ENCODE peak calls at places on chromosomes 12 and 14, in four cellular contexts. N, M, T and X are unnamed samples.

GRCh38 chr14:97703006-97703760 is 906.0 kb downstream of the VRK1 start:
- DNase-seq in N (peak; percentile 18), M (no peak), T (no peak), X (no peak)

GRCh38 chr12:62716866-62717477 is 218.0 kb downstream of the PPM1H start:
- DNase-seq in N (peak; percentile 67), M (peak; percentile 43), T (no peak), X (no peak)

GRCh38 chr14:90831821-90832220 is 15.6 kb upstream of the TTC7B start:
- DNase-seq in N (no peak), M (no peak), T (no peak), X (no peak)

GRCh38 chr12:6871052-6871957 is 1.8 kb downstream of the SPSB2 start:
- DNase-seq in N (peak; percentile 69), M (peak; percentile 76), T (no peak), X (no peak)

GRCh38 chr12:47007048-47007447 is 72.4 kb upstream of the PCED1B start:
- DNase-seq in N (no peak), M (no peak), T (no peak), X (no peak)

GRCh38 chr12:131366261-131366871 is 344.5 kb upstream of the SFSWAP start:
- DNase-seq in N (no peak), M (no peak), T (no peak), X (no peak)

GRCh38 chr12:124318336-124319020 is 23.6 kb downstream of the RFLNA start:
- DNase-seq in N (no peak), M (no peak), T (no peak), X (no peak)

GRCh38 chr12:46839232-46839631 is 13.4 kb upstream of the SLC38A4 start:
- DNase-seq in N (no peak), M (no peak), T (no peak), X (no peak)

GRCh38 chr12:19957578-19957977 is 410.8 kb upstream of the PDE3A start:
- DNase-seq in N (no peak), M (no peak), T (no peak), X (no peak)

GRCh38 chr14:22386924-22387775 is 201.9 kb downstream of the DAD1 start:
- DNase-seq in N (peak; percentile 88), M (peak; percentile 82), T (peak; percentile 39), X (peak; percentile 52)

GRCh38 chr14:28243600-28243999 is 523.0 kb upstream of the FOXG1 start:
- DNase-seq in N (peak; percentile 39), M (no peak), T (peak; percentile 14), X (no peak)

GRCh38 chr12:86256169-86256568 is at the start of gene MGAT4C:
- DNase-seq in N (no peak), M (no peak), T (no peak), X (no peak)

GRCh38 chr12:95224202-95225170 is 6.9 kb downstream of the VEZT start:
- DNase-seq in N (peak; percentile 79), M (no peak), T (peak; percentile 84), X (no peak)

GRCh38 chr12:125050868-125051267 is 14.4 kb upstream of the AACS start:
- DNase-seq in N (no peak), M (no peak), T (no peak), X (no peak)

GRCh38 chr14:92646952-92647461 is 101.4 kb downstream of the LGMN start:
- DNase-seq in N (peak; percentile 88), M (no peak), T (peak; percentile 91), X (no peak)

GRCh38 chr14:23647619-23648018 is 11.5 kb downstream of the DHRS2 start:
- DNase-seq in N (no peak), M (no peak), T (no peak), X (no peak)

GRCh38 chr12:117294206-117294605 is 67.2 kb downstream of the NOS1 start:
- DNase-seq in N (no peak), M (no peak), T (no peak), X (no peak)

GRCh38 chr14:77376380-77376770 is 519 bp downstream of the TMED8 start:
- DNase-seq in N (peak; percentile 27), M (peak; percentile 29), T (no peak), X (peak; percentile 24)

GRCh38 chr12:9773216-9773877 is 12.6 kb upstream of the CD69 start:
- DNase-seq in N (no peak), M (no peak), T (no peak), X (no peak)

GRCh38 chr14:68397371-68397779 is 395.5 kb downstream of the ZFP36L1 start:
- DNase-seq in N (no peak), M (no peak), T (no peak), X (no peak)

GRCh38 chr12:93299262-93299846 is 78.4 kb upstream of the NUDT4 start:
- DNase-seq in N (no peak), M (no peak), T (no peak), X (no peak)

GRCh38 chr14:62694075-62694474 is 351.2 kb downstream of the KCNH5 start:
- DNase-seq in N (no peak), M (no peak), T (peak; percentile 99), X (no peak)

GRCh38 chr12:24551368-24551767 is 397.5 kb downstream of the BCAT1 start:
- DNase-seq in N (no peak), M (no peak), T (no peak), X (no peak)

GRCh38 chr14:58078068-58078467 is 73.9 kb downstream of the ARMH4 start:
- DNase-seq in N (peak; percentile 54), M (no peak), T (peak; percentile 89), X (no peak)

GRCh38 chr14:101109981-101110728 is 206.6 kb upstream of the RTL1 start:
- DNase-seq in N (no peak), M (no peak), T (no peak), X (no peak)

GRCh38 chr12:43728117-43728516 is 30.5 kb downstream of the PUS7L start:
- DNase-seq in N (peak; percentile 49), M (no peak), T (no peak), X (no peak)

GRCh38 chr14:101504096-101504948 is 57.0 kb upstream of the DIO3 start:
- DNase-seq in N (no peak), M (no peak), T (no peak), X (no peak)

GRCh38 chr12:8057839-8058238 is 8.3 kb downstream of the C3AR1 start:
- DNase-seq in N (no peak), M (no peak), T (peak; percentile 13), X (no peak)

GRCh38 chr12:63922446-63922845 is 77.9 kb downstream of the SRGAP1 start:
- DNase-seq in N (no peak), M (no peak), T (peak; percentile 59), X (no peak)

GRCh38 chr12:24780969-24781368 is 167.9 kb downstream of the BCAT1 start:
- DNase-seq in N (peak; percentile 4), M (no peak), T (no peak), X (no peak)

GRCh38 chr12:4809449-4810218 is 89.4 kb downstream of the GALNT8 start:
- DNase-seq in N (no peak), M (no peak), T (peak; percentile 8), X (no peak)

GRCh38 chr12:12883369-12884001 is 7.9 kb upstream of the GPRC5A start:
- DNase-seq in N (peak; percentile 88), M (peak; percentile 31), T (peak; percentile 85), X (no peak)

GRCh38 chr12:32365473-32366064 is 33.8 kb upstream of the FGD4 start:
- DNase-seq in N (peak; percentile 72), M (peak; percentile 49), T (peak; percentile 74), X (no peak)

DNA sequence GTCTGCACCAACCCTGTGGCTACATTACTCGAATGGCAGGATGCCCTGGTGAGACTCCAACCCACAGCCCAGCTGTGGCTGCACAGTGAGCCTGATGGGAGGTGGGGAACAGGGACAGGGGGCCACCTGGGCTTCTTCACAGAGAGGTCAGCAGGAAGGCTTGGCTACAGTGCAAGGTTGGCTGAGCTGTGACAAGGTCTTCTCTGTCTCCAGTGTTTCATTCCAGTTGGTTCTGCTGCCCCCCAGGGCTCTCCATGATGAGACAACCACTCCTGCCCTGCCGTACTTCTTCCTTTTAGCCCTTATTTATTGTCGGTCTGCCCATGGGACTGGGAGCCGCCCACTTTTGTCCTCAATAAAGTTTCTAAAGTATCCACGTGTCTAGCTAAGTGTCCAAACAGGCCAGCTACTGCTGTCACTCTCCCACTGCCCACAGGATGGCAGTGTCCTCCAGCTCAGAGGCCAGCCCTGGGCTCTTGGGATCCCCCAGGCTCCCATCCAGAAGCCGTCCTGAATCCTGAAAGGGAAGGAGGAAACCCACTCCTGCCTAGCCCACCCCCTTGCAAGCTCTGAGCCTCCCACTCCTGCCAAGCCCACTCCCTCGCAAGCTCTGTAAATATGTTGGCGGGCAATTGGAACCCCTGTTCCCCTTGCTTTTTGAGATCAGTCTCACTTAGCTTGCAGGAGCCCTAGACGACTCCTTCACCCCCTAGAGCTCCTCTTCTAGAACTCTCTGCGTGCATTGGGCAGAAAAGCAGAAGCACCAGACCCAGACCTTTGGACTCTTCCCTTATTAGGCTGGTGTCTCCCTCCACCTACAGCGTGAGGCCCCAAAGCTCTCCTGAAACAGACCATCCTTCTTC is 5.4 kb downstream of the C1QL4 start:
- DNase-seq in N (peak; percentile 66), M (peak; percentile 90), T (peak; percentile 44), X (no peak)
- H3K27ac ChIP-seq in N (no peak overlapping the region), M (peak overlapping the region; percentile 28), T (no peak overlapping the region), X (no peak overlapping the region)

GRCh38 chr14:52552063-52552988 is at the start of the genes GPR137C and TXNDC16:
- DNase-seq in N (peak; percentile 100), M (peak; percentile 97), T (peak; percentile 97), X (peak; percentile 100)
- H3K27ac ChIP-seq in N (peak within 1 kb of the TSS; percentile 10), M (peak within 1 kb of the TSS; percentile 73), T (peak within 1 kb of the TSS; percentile 58), X (peak within 1 kb of the TSS; percentile 66)

GRCh38 chr14:75297417-75298040 is 18.9 kb downstream of the FOS start:
- DNase-seq in N (no peak), M (no peak), T (no peak), X (no peak)
- H3K27ac ChIP-seq in N (no peak overlapping the region), M (no peak overlapping the region), T (no peak overlapping the region), X (peak overlapping the region; percentile 42)

DNA sequence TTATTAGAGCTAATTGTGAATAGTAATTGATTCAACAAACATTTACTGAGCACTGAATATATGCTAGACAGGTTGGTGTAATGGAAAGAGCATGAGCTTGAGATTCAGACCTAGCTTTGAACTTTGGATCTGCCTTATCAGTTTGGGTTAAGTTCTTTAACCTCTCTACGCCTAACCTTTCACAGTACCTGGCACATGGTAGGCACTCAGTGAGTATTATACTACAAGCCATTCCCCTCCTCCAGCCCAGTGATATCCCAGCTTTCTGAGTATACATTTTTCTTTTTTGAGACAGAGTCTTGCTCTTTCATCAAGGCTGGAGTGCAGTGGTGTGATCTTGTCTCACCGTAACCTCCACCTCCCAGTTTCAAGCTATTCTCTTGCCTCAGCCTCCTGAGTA is 32.0 kb downstream of the FAM177A1 start:
- DNase-seq in N (no peak), M (no peak), T (no peak), X (no peak)
- H3K27ac ChIP-seq in N (no peak overlapping the region), M (no peak overlapping the region), T (no peak overlapping the region), X (no peak overlapping the region)